ENCODE peak calls at places on chromosomes 5 and 9, in four cellular contexts. One of them, this sample, is unnamed.

GRCh38 chr5:18732556-18733479 is 1098.6 kb downstream of the TAF11L14 start:
- DNase-seq in adrenal gland: no peak
- DNase-seq in activated naive CD4-positive, alpha-beta T cell: no peak
- DNase-seq in SW 1271: no peak
- DNase-seq in this sample: no peak

GRCh38 chr5:160635046-160635445 is 213.4 kb downstream of the PTTG1 start:
- DNase-seq in adrenal gland: no peak
- DNase-seq in activated naive CD4-positive, alpha-beta T cell: no peak
- DNase-seq in SW 1271: no peak
- DNase-seq in this sample: no peak

GRCh38 chr5:90307386-90308181 is 102.0 kb downstream of the CETN3 start:
- DNase-seq in adrenal gland: no peak
- DNase-seq in activated naive CD4-positive, alpha-beta T cell: no peak
- DNase-seq in SW 1271: no peak
- DNase-seq in this sample: no peak

GRCh38 chr5:143435207-143435657 is 31.7 kb upstream of the NR3C1 start:
- DNase-seq in adrenal gland: no peak
- DNase-seq in activated naive CD4-positive, alpha-beta T cell: no peak
- DNase-seq in SW 1271: no peak
- DNase-seq in this sample: no peak

GRCh38 chr5:128579111-128579510 is 41.1 kb upstream of the FBN2 start:
- DNase-seq in adrenal gland: no peak
- DNase-seq in activated naive CD4-positive, alpha-beta T cell: no peak
- DNase-seq in SW 1271: peak
- DNase-seq in this sample: no peak

GRCh38 chr5:39016587-39017275 is 57.5 kb downstream of the RICTOR start:
- DNase-seq in adrenal gland: no peak
- DNase-seq in activated naive CD4-positive, alpha-beta T cell: no peak
- DNase-seq in SW 1271: no peak
- DNase-seq in this sample: no peak

GRCh38 chr9:84072621-84073180 is 92.1 kb downstream of the RMI1 start:
- DNase-seq in adrenal gland: no peak
- DNase-seq in activated naive CD4-positive, alpha-beta T cell: no peak
- DNase-seq in SW 1271: no peak
- DNase-seq in this sample: no peak

GRCh38 chr9:82202808-82203207 is 214.2 kb downstream of the SPATA31D1 start:
- DNase-seq in adrenal gland: no peak
- DNase-seq in activated naive CD4-positive, alpha-beta T cell: no peak
- DNase-seq in SW 1271: no peak
- DNase-seq in this sample: no peak

GRCh38 chr9:121883281-121884056 is 209.6 kb downstream of the TTLL11 start:
- DNase-seq in adrenal gland: peak
- DNase-seq in activated naive CD4-positive, alpha-beta T cell: no peak
- DNase-seq in SW 1271: no peak
- DNase-seq in this sample: no peak

GRCh38 chr9:133532937-133533668 is 1.4 kb upstream of the ADAMTSL2 start:
- DNase-seq in adrenal gland: peak
- DNase-seq in activated naive CD4-positive, alpha-beta T cell: peak
- DNase-seq in SW 1271: peak
- DNase-seq in this sample: peak

GRCh38 chr5:120843390-120843980 is 379.4 kb downstream of the PRR16 start:
- DNase-seq in adrenal gland: no peak
- DNase-seq in activated naive CD4-positive, alpha-beta T cell: no peak
- DNase-seq in SW 1271: no peak
- DNase-seq in this sample: no peak

GRCh38 chr5:135076801-135077200 is 42.8 kb upstream of the PITX1 start:
- DNase-seq in adrenal gland: no peak
- DNase-seq in activated naive CD4-positive, alpha-beta T cell: no peak
- DNase-seq in SW 1271: no peak
- DNase-seq in this sample: no peak

GRCh38 chr5:93883459-93883858 is 142.1 kb upstream of the POU5F2 start:
- DNase-seq in adrenal gland: no peak
- DNase-seq in activated naive CD4-positive, alpha-beta T cell: no peak
- DNase-seq in SW 1271: no peak
- DNase-seq in this sample: no peak

GRCh38 chr9:27227192-27227591 is 69.8 kb downstream of the EQTN start:
- DNase-seq in adrenal gland: no peak
- DNase-seq in activated naive CD4-positive, alpha-beta T cell: no peak
- DNase-seq in SW 1271: no peak
- DNase-seq in this sample: no peak

GRCh38 chr5:171295801-171296200 is 13.2 kb upstream of the TLX3 start:
- DNase-seq in adrenal gland: no peak
- DNase-seq in activated naive CD4-positive, alpha-beta T cell: no peak
- DNase-seq in SW 1271: no peak
- DNase-seq in this sample: no peak

GRCh38 chr9:91714020-91714721 is 235.9 kb downstream of the ROR2 start:
- DNase-seq in adrenal gland: peak
- DNase-seq in activated naive CD4-positive, alpha-beta T cell: no peak
- DNase-seq in SW 1271: peak
- DNase-seq in this sample: no peak

GRCh38 chr9:136092353-136092650 is 2.8 kb downstream of the NACC2 start:
- DNase-seq in adrenal gland: no peak
- DNase-seq in activated naive CD4-positive, alpha-beta T cell: no peak
- DNase-seq in SW 1271: no peak
- DNase-seq in this sample: no peak

GRCh38 chr5:168591302-168592013 is 12.3 kb upstream of the PANK3 start:
- DNase-seq in adrenal gland: no peak
- DNase-seq in activated naive CD4-positive, alpha-beta T cell: no peak
- DNase-seq in SW 1271: no peak
- DNase-seq in this sample: no peak

GRCh38 chr5:181246276-181247050 is 2.8 kb upstream of the RACK1 start:
- DNase-seq in adrenal gland: peak
- DNase-seq in activated naive CD4-positive, alpha-beta T cell: no peak
- DNase-seq in SW 1271: no peak
- DNase-seq in this sample: peak

GRCh38 chr5:97071101-97071500 is 71.3 kb downstream of the LIX1 start:
- DNase-seq in adrenal gland: peak
- DNase-seq in activated naive CD4-positive, alpha-beta T cell: no peak
- DNase-seq in SW 1271: no peak
- DNase-seq in this sample: no peak

GRCh38 chr9:110443878-110444245 is 106.2 kb upstream of the TXNDC8 start:
- DNase-seq in adrenal gland: no peak
- DNase-seq in activated naive CD4-positive, alpha-beta T cell: no peak
- DNase-seq in SW 1271: no peak
- DNase-seq in this sample: no peak

GRCh38 chr5:102547161-102547560 is 48.4 kb upstream of the SLCO6A1 start:
- DNase-seq in adrenal gland: no peak
- DNase-seq in activated naive CD4-positive, alpha-beta T cell: no peak
- DNase-seq in SW 1271: no peak
- DNase-seq in this sample: no peak

GRCh38 chr5:64872044-64872443 is 103.3 kb downstream of the CWC27 start:
- DNase-seq in adrenal gland: no peak
- DNase-seq in activated naive CD4-positive, alpha-beta T cell: no peak
- DNase-seq in SW 1271: no peak
- DNase-seq in this sample: no peak

GRCh38 chr5:36305571-36306326 is 4.0 kb upstream of the RANBP3L start:
- DNase-seq in adrenal gland: peak
- DNase-seq in activated naive CD4-positive, alpha-beta T cell: no peak
- DNase-seq in SW 1271: peak
- DNase-seq in this sample: no peak

GRCh38 chr5:164012376-164012775 is 507.0 kb downstream of the MAT2B start:
- DNase-seq in adrenal gland: no peak
- DNase-seq in activated naive CD4-positive, alpha-beta T cell: no peak
- DNase-seq in SW 1271: no peak
- DNase-seq in this sample: no peak

GRCh38 chr9:123863164-123863855 is 66.6 kb downstream of the DENND1A start:
- DNase-seq in adrenal gland: no peak
- DNase-seq in activated naive CD4-positive, alpha-beta T cell: no peak
- DNase-seq in SW 1271: no peak
- DNase-seq in this sample: no peak

GRCh38 chr5:11370985-11371384 is 533.3 kb downstream of the CTNND2 start:
- DNase-seq in adrenal gland: no peak
- DNase-seq in activated naive CD4-positive, alpha-beta T cell: no peak
- DNase-seq in SW 1271: no peak
- DNase-seq in this sample: no peak

GRCh38 chr5:16727937-16728336 is 111.1 kb upstream of the RETREG1 start:
- DNase-seq in adrenal gland: peak
- DNase-seq in activated naive CD4-positive, alpha-beta T cell: no peak
- DNase-seq in SW 1271: no peak
- DNase-seq in this sample: no peak

GRCh38 chr5:158814521-158814920 is 285.2 kb downstream of the EBF1 start:
- DNase-seq in adrenal gland: no peak
- DNase-seq in activated naive CD4-positive, alpha-beta T cell: no peak
- DNase-seq in SW 1271: no peak
- DNase-seq in this sample: no peak

GRCh38 chr5:8828596-8829321 is 717.1 kb downstream of the SEMA5A start:
- DNase-seq in adrenal gland: no peak
- DNase-seq in activated naive CD4-positive, alpha-beta T cell: no peak
- DNase-seq in SW 1271: no peak
- DNase-seq in this sample: no peak

GRCh38 chr9:114721491-114722362 is 39.7 kb upstream of the TEX48 start:
- DNase-seq in adrenal gland: no peak
- DNase-seq in activated naive CD4-positive, alpha-beta T cell: no peak
- DNase-seq in SW 1271: no peak
- DNase-seq in this sample: no peak

GRCh38 chr5:61631438-61631941 is 299.4 kb downstream of the ZSWIM6 start:
- DNase-seq in adrenal gland: peak
- DNase-seq in activated naive CD4-positive, alpha-beta T cell: no peak
- DNase-seq in SW 1271: no peak
- DNase-seq in this sample: no peak

GRCh38 chr5:136174021-136174659 is 18.8 kb downstream of the SMIM32 start:
- DNase-seq in adrenal gland: no peak
- DNase-seq in activated naive CD4-positive, alpha-beta T cell: no peak
- DNase-seq in SW 1271: peak
- DNase-seq in this sample: no peak

GRCh38 chr5:155905359-155905758 is 421.6 kb upstream of the SGCD start:
- DNase-seq in adrenal gland: no peak
- DNase-seq in activated naive CD4-positive, alpha-beta T cell: no peak
- DNase-seq in SW 1271: no peak
- DNase-seq in this sample: no peak

GRCh38 chr5:78568212-78568611 is 80.4 kb downstream of the LHFPL2 start:
- DNase-seq in adrenal gland: no peak
- DNase-seq in activated naive CD4-positive, alpha-beta T cell: no peak
- DNase-seq in SW 1271: no peak
- DNase-seq in this sample: no peak

GRCh38 chr5:151093476-151093889 is 12.6 kb upstream of the TNIP1 start:
- DNase-seq in adrenal gland: no peak
- DNase-seq in activated naive CD4-positive, alpha-beta T cell: no peak
- DNase-seq in SW 1271: peak
- DNase-seq in this sample: no peak